ENCODE peak calls at places on chromosomes 16 and 17, in seven cellular contexts. S is ascending aorta, U is heart right ventricle, F is A673, A is mammary epithelial cell, T is upper lobe of right lung, Q is colonic mucosa. L is an unnamed sample. For H3K36me3, the result is how much of the 10 kb centered on the place peaks cover.

GRCh38 chr16:10085078-10085798 is 97.0 kb downstream of the GRIN2A start:
- DNase-seq in A (no peak), U (no peak), Q (no peak), F (no peak), S (no peak), T (no peak), L (no peak)

GRCh38 chr16:68893710-68894705 is 50.7 kb downstream of the TANGO6 start:
- DNase-seq in U (peak), S (no peak), Q (no peak), A (no peak), T (no peak), F (peak), L (no peak)

GRCh38 chr17:43591750-43592562 is 45.8 kb upstream of the ETV4 start:
- DNase-seq in A (peak), U (peak), F (peak), T (no peak), Q (peak), S (peak), L (no peak)

GRCh38 chr17:32155896-32156295 is 13.6 kb downstream of the RHOT1 start:
- DNase-seq in A (no peak), T (no peak), Q (no peak), S (no peak), U (no peak), F (no peak), L (no peak)

GRCh38 chr17:64340557-64340956 is 50.1 kb downstream of the PECAM1 start:
- DNase-seq in T (no peak), F (no peak), Q (no peak), U (no peak), S (peak), A (no peak), L (no peak)

GRCh38 chr16:23368469-23368868 is 66.4 kb downstream of the SCNN1B start:
- DNase-seq in S (no peak), U (no peak), F (no peak), A (peak), Q (no peak), T (no peak), L (no peak)

GRCh38 chr17:29159286-29159860 is 20.8 kb downstream of the MYO18A start:
- DNase-seq in U (no peak), T (no peak), S (peak), A (no peak), F (no peak), Q (no peak), L (no peak)

GRCh38 chr17:56125830-56126819 is 27.1 kb upstream of the ANKFN1 start:
- DNase-seq in A (peak), S (no peak), F (peak), T (no peak), U (no peak), Q (no peak), L (no peak)

GRCh38 chr16:73354426-73354825 is 306.5 kb upstream of the ZFHX3 start:
- DNase-seq in A (no peak), Q (no peak), T (no peak), U (no peak), F (no peak), S (no peak), L (no peak)

GRCh38 chr17:343211-343610 is 9.4 kb downstream of the RPH3AL start:
- DNase-seq in A (no peak), T (peak), S (peak), U (no peak), F (no peak), Q (no peak), L (no peak)

GRCh38 chr17:5418858-5419355 is 555 bp downstream of the NUP88 start:
- DNase-seq in T (no peak), A (peak), U (peak), F (peak), S (peak), Q (peak), L (no peak)

DNA sequence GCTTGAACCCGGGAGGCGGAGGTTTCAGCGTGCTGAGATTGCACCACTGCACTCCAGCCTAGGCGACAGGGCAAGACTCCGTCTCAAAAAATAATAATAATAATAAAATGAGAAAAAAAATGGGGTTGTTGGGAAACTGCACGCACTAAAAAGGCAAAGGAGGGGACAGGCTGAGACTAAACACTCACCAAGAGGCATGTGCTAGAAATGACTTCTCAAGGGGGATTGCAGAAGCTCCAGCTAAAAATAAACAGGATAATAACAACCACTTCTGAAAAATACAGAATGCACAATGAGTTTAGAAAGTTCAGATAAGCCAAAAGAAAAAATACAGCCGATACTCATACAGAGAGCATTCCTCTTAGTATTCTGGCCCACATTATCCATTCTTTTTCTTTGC is 15.1 kb upstream of the TIMP2 start:
- DNase-seq in S (no peak), T (no peak), F (no peak), U (no peak), A (no peak), Q (no peak), L (no peak)
- H3K36me3 ChIP-seq in S (under half), T (under half), F (under half), U (under half), A (under half), Q (under half), L (under half)

DNA sequence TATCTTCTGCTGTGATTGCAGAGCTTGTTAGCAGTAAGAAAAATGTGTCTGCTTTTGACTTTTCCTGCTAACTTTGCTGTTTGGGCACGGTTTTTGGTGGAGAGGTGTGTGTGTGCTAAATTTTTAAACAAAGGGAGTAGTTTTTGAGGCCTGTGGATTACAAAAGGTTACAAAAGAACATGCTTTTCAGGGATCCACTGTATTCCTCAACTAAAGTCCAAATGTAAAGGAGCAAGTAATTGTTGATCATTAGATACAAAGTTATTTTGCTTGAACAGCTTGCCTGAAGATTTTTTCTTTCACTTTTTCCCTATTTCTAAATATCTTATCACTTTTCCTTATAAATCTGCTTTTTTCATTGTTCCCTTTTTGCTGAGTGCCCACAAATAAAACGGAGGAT is 2.0 kb downstream of the KPNB1 start:
- DNase-seq in A (no peak), T (no peak), U (no peak), S (no peak), Q (no peak), F (no peak), L (no peak)
- H3K4me3 ChIP-seq in A (peak), T (no peak), U (no peak), S (no peak), Q (no peak), F (peak), L (no peak)

DNA sequence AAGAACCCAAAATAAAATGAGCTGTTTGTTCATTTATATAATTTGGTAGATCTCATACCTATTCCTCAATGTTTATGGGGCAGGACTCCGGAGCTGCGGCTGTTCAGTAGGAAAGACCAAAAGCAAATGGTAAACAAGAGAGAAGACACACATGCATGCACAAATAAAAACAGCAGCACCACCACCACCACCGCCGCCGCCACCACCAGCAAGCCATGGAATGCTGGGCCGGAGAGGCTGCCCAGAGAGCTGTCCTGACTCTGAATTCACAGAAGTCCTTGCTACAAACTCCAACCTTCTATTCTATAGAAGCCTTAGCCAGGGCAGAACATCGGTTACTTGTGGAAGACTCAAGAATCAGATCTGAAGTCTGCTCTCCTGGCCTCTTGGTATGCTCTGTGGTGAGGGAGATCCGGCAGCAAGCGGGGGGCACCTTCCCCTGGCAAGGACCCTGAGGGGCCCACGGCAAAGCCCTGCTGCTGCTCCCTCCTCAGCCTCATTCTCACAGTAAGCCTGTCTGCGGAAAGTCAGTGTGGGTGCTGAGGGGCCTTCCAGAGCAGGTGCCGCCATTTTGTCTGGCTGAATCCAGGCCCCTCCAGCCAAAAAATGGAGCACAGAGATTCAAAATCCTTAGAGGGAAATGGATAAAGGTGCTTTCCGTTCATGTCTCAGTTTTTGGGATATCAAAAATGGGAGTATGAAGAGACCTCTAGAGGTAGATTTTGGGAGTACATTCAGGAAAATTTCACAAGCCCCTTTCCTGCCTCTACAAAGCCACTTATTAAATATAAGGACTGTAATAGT is 6.4 kb upstream of the FOXJ1 start:
- DNase-seq in Q (no peak), T (no peak), F (peak), S (no peak), U (no peak), A (peak), L (no peak)
- TF ChIP-seq CTCF in Q (peak), T (peak), F (peak), S (peak), U (peak), A (peak), L (peak)

DNA sequence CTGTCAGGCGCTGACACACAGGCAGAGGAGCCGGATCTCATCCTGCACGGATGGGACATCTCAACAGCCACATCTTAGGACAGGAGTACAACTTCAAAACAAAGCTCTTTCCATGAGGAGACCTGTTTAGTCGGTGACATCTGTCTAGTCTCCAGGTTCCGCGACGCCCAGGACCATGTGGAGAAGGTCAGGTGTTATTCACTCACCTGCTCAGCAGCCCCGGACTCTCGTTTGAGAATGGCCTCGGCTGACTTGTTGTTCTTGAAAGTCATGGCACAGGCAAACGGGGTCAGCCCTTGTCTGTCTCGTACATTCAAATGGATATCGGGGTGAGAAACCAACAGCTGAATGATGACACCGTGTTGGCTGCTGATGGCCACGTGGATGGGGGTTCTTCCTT is 35.7 kb downstream of the CYB5D2 start:
- DNase-seq in A (no peak), S (no peak), U (no peak), Q (no peak), F (no peak), T (peak), L (no peak)
- H3K36me3 ChIP-seq in A (under half), S (half or more), U (under half), Q (under half), F (half or more), T (half or more), L (half or more)

GRCh38 chr17:48544356-48545021 is 420 bp downstream of the HOXB2 start:
- DNase-seq in U (peak), Q (peak), T (peak), F (peak), A (peak), S (peak), L (no peak)
- H3K4me3 ChIP-seq in U (peak), Q (peak), T (peak), F (peak), A (peak), S (peak), L (no peak)

GRCh38 chr16:21253470-21253869 is 20.0 kb downstream of the ANKS4B start:
- DNase-seq in A (no peak), Q (no peak), T (no peak), U (no peak), F (no peak), S (no peak), L (no peak)
- TF ChIP-seq CTCF in A (no peak), Q (no peak), T (no peak), U (no peak), F (no peak), S (no peak), L (no peak)

GRCh38 chr17:45146166-45146565 is 2.1 kb upstream of the HEXIM1 start:
- DNase-seq in S (no peak), U (no peak), Q (no peak), T (no peak), A (no peak), F (no peak), L (no peak)
- H3K36me3 ChIP-seq in S (under half), U (under half), Q (under half), T (under half), A (under half), F (under half), L (under half)

GRCh38 chr16:78462261-78463208 is 363.1 kb downstream of the WWOX start:
- DNase-seq in T (no peak), F (no peak), Q (peak), S (no peak), U (no peak), A (no peak), L (no peak)
- H3K4me3 ChIP-seq in T (no peak), F (no peak), Q (no peak), S (peak), U (no peak), A (no peak), L (no peak)

GRCh38 chr17:10294162-10294561 is 78.6 kb downstream of the MYH13 start:
- DNase-seq in S (no peak), U (no peak), T (no peak), Q (no peak), A (no peak), F (no peak), L (no peak)

GRCh38 chr17:10290046-10290445 is 82.8 kb downstream of the MYH13 start:
- DNase-seq in F (no peak), Q (no peak), A (no peak), T (no peak), U (peak), S (no peak), L (no peak)

GRCh38 chr17:10297691-10298090 is 75.1 kb downstream of the MYH13 start:
- DNase-seq in U (no peak), Q (no peak), T (no peak), F (no peak), A (no peak), S (no peak), L (no peak)

GRCh38 chr17:10292057-10292931 is 80.5 kb downstream of the MYH13 start:
- DNase-seq in A (peak), T (no peak), F (no peak), U (peak), Q (no peak), S (no peak), L (peak)

GRCh38 chr17:10295728-10296343 is 77.0 kb downstream of the MYH13 start:
- DNase-seq in A (peak), S (no peak), F (peak), U (peak), Q (peak), T (no peak), L (no peak)
- TF ChIP-seq CTCF in A (peak), S (peak), F (peak), U (peak), Q (peak), T (peak), L (peak)

L was measured in RWPE2.